ENCODE peak calls at places on chromosomes 2 and 18, in ten cellular contexts. F, B, T, U, X, J, M, Q, L and Z are unnamed samples.

GRCh38 chr2:148617219-148617618 is 27.3 kb upstream of the EPC2 start:
- DNase-seq in L (no peak), B (no peak), F (no peak), T (no peak), J (no peak), U (no peak), Q (no peak), X (no peak), M (no peak), Z (no peak)

GRCh38 chr18:59273936-59274928 is 978 bp upstream of the RAX start:
- DNase-seq in X (peak; percentile 69), Q (peak; percentile 60), F (no peak), B (no peak), J (peak; percentile 75), U (no peak), T (no peak), L (no peak), M (no peak), Z (no peak)

GRCh38 chr18:25739356-25739755 is 351.1 kb downstream of the SS18 start:
- DNase-seq in M (no peak), F (no peak), J (no peak), B (no peak), X (no peak), T (no peak), Q (no peak), L (no peak), U (no peak), Z (no peak)

GRCh38 chr2:69186614-69187013 is 173.6 kb downstream of the ANTXR1 start:
- DNase-seq in M (no peak), T (no peak), J (no peak), Q (no peak), X (no peak), F (no peak), U (no peak), B (no peak), L (no peak), Z (no peak)

GRCh38 chr2:33788044-33788443 is 188.9 kb upstream of the FAM98A start:
- DNase-seq in F (peak; percentile 74), T (peak; percentile 43), M (no peak), U (peak; percentile 86), B (no peak), L (no peak), X (no peak), Q (no peak), J (no peak), Z (no peak)

GRCh38 chr2:97760480-97761049 is 47.2 kb downstream of the ZAP70 start:
- DNase-seq in J (no peak), X (no peak), L (no peak), F (no peak), T (no peak), Q (peak; percentile 10), M (no peak), U (no peak), B (no peak), Z (no peak)

GRCh38 chr2:110215566-110216158 is 3.3 kb upstream of the MTLN start:
- DNase-seq in B (no peak), Q (no peak), X (no peak), T (no peak), J (no peak), L (no peak), M (peak; percentile 38), U (no peak), F (no peak), Z (no peak)

GRCh38 chr18:74351354-74351753 is 35.7 kb downstream of the C18orf63 start:
- DNase-seq in F (peak; percentile 87), M (peak; percentile 33), T (peak; percentile 82), U (peak; percentile 50), J (no peak), B (peak; percentile 28), L (peak; percentile 76), Q (no peak), X (no peak), Z (peak; percentile 7)

GRCh38 chr2:5530022-5530696 is 162.0 kb upstream of the SOX11 start:
- DNase-seq in B (no peak), X (no peak), F (no peak), Q (no peak), M (no peak), L (no peak), U (no peak), J (no peak), T (no peak), Z (no peak)

GRCh38 chr2:79882548-79882947 is 369.7 kb downstream of the CTNNA2 start:
- DNase-seq in U (no peak), F (no peak), X (peak; percentile 37), Q (peak; percentile 37), B (no peak), L (no peak), M (no peak), T (no peak), J (no peak), Z (no peak)

GRCh38 chr2:172230783-172231446 is 128.2 kb upstream of the DLX2 start:
- DNase-seq in M (no peak), T (no peak), X (no peak), L (no peak), F (no peak), B (no peak), J (no peak), U (peak; percentile 56), Q (peak; percentile 29), Z (no peak)

GRCh38 chr2:193103064-193103463 is 908.3 kb upstream of the TMEFF2 start:
- DNase-seq in X (no peak), T (no peak), L (peak; percentile 75), B (no peak), Q (no peak), F (peak; percentile 56), U (peak; percentile 34), J (no peak), M (no peak), Z (no peak)

GRCh38 chr2:201116115-201116958 is at the start of gene CFLAR:
- DNase-seq in T (peak; percentile 75), J (peak; percentile 72), Q (peak; percentile 55), X (peak; percentile 58), M (peak; percentile 86), B (no peak), F (peak; percentile 87), U (peak; percentile 81), L (peak; percentile 63), Z (peak; percentile 68)

GRCh38 chr2:168742258-168742932 is 60.0 kb upstream of the NOSTRIN start:
- DNase-seq in T (no peak), L (no peak), X (no peak), M (no peak), B (no peak), Q (no peak), J (no peak), U (no peak), F (no peak), Z (no peak)

DNA sequence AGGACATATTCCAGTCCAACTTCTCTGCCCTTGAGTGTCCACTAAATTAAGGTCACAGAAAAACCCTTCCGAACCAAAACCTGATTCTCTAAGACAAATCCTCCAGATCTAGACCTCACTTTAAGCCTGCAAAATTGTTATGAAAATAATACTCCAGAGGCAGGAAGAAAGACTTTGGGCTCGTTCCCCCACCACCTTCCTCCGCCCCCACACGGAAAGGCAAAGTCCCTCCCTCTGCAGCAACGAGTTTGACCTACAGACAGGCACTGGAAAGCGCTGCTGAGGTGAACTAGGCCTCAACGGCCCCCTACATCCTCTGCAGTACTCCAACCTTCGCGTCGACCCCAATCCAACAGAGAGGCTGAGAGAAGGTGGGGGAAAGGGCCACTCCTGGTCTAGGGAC is 808 bp downstream of the ATP5MC3 start:
- DNase-seq in X (no peak), M (peak; percentile 51), U (peak; percentile 58), L (peak; percentile 28), B (no peak), F (peak; percentile 81), Q (peak; percentile 36), J (peak; percentile 56), T (peak; percentile 41), Z (peak; percentile 71)
- H2AFZ ChIP-seq in X (peak overlapping the region; percentile 98), M (peak overlapping the region; percentile 60), U (peak overlapping the region; percentile 75), L (peak overlapping the region; percentile 93), B (peak overlapping the region; percentile 90), F (peak overlapping the region; percentile 99), Q (no peak overlapping the region), J (peak overlapping the region; percentile 83), T (peak overlapping the region; percentile 97), Z (no peak overlapping the region)

GRCh38 chr2:129074526-129074925 is 755.9 kb upstream of the HS6ST1 start:
- DNase-seq in B (no peak), Q (no peak), F (no peak), U (no peak), X (no peak), L (peak; percentile 2), T (no peak), J (no peak), M (no peak), Z (no peak)

GRCh38 chr2:129080715-129081472 is 762.2 kb upstream of the HS6ST1 start:
- DNase-seq in M (no peak), T (no peak), X (peak; percentile 27), Q (no peak), B (no peak), U (no peak), L (no peak), F (no peak), J (no peak), Z (no peak)

DNA sequence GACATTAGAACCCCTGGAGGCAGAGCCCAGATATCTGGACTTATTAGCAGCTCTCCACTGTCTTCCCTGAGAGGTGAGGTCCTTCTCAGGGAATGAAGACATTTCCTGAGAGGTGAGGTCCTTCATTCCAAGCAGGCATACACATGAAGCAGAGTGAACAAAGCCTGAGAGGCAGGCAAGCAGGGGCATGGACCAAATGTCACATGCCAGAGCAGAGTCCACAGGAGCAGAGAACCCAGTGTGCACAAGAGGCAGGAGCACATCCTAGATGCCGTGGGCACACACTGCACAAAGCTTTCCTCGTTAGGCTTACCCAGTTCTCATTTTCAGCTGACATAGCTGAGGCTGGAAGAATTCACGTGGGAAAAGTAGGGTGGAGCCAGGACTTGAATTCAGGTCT is 759.9 kb upstream of the HS6ST1 start:
- DNase-seq in M (no peak), T (no peak), L (no peak), Q (no peak), U (no peak), X (no peak), F (no peak), B (peak; percentile 78), J (no peak), Z (no peak)
- H2AFZ ChIP-seq in M (no peak overlapping the region), T (no peak overlapping the region), L (no peak overlapping the region), Q (no peak overlapping the region), U (no peak overlapping the region), X (no peak overlapping the region), F (no peak overlapping the region), B (peak overlapping the region; percentile 90), J (no peak overlapping the region), Z (no peak overlapping the region)

GRCh38 chr2:59752512-59752911 is 800.9 kb downstream of the BCL11A start:
- DNase-seq in U (no peak), Q (no peak), T (no peak), J (no peak), L (no peak), F (no peak), B (no peak), M (no peak), X (no peak), Z (no peak)
- H2AFZ ChIP-seq in U (no peak overlapping the region), Q (no peak overlapping the region), T (no peak overlapping the region), J (no peak overlapping the region), L (no peak overlapping the region), F (no peak overlapping the region), B (no peak overlapping the region), M (no peak overlapping the region), X (no peak overlapping the region), Z (no peak overlapping the region)

DNA sequence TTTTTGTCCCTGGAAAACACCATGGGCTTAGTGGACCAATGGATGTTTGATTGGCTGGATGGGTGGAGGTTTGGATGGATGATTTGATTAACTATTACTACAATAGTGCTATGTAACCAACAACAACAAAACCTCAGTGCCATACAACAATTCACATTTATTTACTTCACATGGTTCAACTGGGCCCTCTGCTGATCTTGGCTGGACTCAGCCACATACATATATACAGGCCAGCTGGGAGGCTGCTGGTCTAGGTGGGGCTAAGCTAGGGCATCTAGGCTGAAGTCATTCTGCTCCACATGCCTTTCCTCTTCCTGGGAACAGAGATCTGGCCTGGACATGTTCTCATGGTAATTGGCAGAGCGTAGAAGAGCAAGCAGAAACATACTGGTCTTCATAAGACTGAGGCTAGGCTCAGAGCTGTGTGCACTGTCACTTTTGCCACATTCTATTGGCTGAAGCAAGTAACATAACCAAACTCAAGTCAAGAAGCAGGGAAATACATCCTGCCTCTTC is 102.8 kb upstream of the RNF152 start:
- DNase-seq in T (no peak), M (no peak), F (no peak), X (no peak), Q (no peak), U (no peak), L (no peak), B (peak; percentile 58), J (no peak), Z (no peak)
- H2AFZ ChIP-seq in T (peak overlapping the region; percentile 64), M (no peak overlapping the region), F (no peak overlapping the region), X (no peak overlapping the region), Q (no peak overlapping the region), U (no peak overlapping the region), L (no peak overlapping the region), B (peak overlapping the region; percentile 32), J (no peak overlapping the region), Z (no peak overlapping the region)